ENCODE peak calls at places on chromosomes 13 and 19, in five cellular contexts. B is A549, Q is GM23338, Y is K562, D is HepG2. T is an unnamed sample.

GRCh38 chr13:23129329-23129728 is 51.5 kb upstream of the SGCG start:
- DNase-seq in Y (no peak), D (no peak), Q (no peak), B (no peak), T (no peak)

GRCh38 chr19:58519087-58519354 is 589 bp downstream of the ZBTB45 start:
- DNase-seq in Y (peak; percentile 81), D (peak; percentile 73), B (peak; percentile 85), Q (peak; percentile 92), T (no peak)

GRCh38 chr19:39157275-39157996 is 31.9 kb downstream of the PAK4 start:
- DNase-seq in D (peak; percentile 27), Y (no peak), B (no peak), Q (no peak), T (no peak)

GRCh38 chr19:35429698-35430097 is 18.4 kb upstream of the FFAR2 start:
- DNase-seq in Y (no peak), D (no peak), Q (no peak), B (no peak), T (no peak)

GRCh38 chr19:30799854-30800755 is 427.9 kb downstream of the ZNF536 start:
- DNase-seq in Y (peak; percentile 75), B (peak; percentile 38), Q (peak; percentile 81), D (peak; percentile 3), T (no peak)

GRCh38 chr19:38877781-38878574 is at the start of gene RINL:
- DNase-seq in B (no peak), D (no peak), Q (peak; percentile 43), Y (peak; percentile 55), T (no peak)

GRCh38 chr19:13850910-13851753 is 25.8 kb upstream of the NANOS3 start:
- DNase-seq in Y (peak; percentile 70), D (peak; percentile 91), Q (no peak), B (peak; percentile 95), T (no peak)

GRCh38 chr13:51794959-51795358 is 9.0 kb downstream of the DHRS12 start:
- DNase-seq in Q (no peak), D (no peak), Y (no peak), B (no peak), T (no peak)

GRCh38 chr13:44815507-44816074 is 173.7 kb downstream of the NUFIP1 start:
- DNase-seq in Q (peak; percentile 62), Y (no peak), D (peak; percentile 92), B (peak; percentile 87), T (no peak)

GRCh38 chr13:59459972-59460371 is 703.8 kb downstream of the DIAPH3 start:
- DNase-seq in Q (no peak), B (no peak), Y (no peak), D (no peak), T (no peak)

GRCh38 chr19:49556412-49557398 is 23.7 kb downstream of the NOSIP start:
- DNase-seq in D (no peak), Q (peak; percentile 94), B (no peak), Y (no peak), T (no peak)

GRCh38 chr13:104105418-104106355 is 1039.5 kb upstream of the SLC10A2 start:
- DNase-seq in D (no peak), Q (no peak), Y (no peak), B (no peak), T (no peak)

GRCh38 chr13:29059837-29060236 is 239.7 kb downstream of the MTUS2 start:
- DNase-seq in B (no peak), Y (no peak), Q (no peak), D (no peak), T (no peak)

GRCh38 chr19:11339254-11340098 is at the start of gene RAB3D:
- DNase-seq in D (peak; percentile 71), Y (peak; percentile 97), B (peak; percentile 85), Q (peak; percentile 98), T (peak; percentile 50)

GRCh38 chr13:90591260-90591926 is 756.1 kb upstream of the MIR17HG start:
- DNase-seq in D (no peak), Q (peak; percentile 3), B (no peak), Y (no peak), T (no peak)

GRCh38 chr19:38351865-38352395 is 16.3 kb downstream of the CATSPERG start:
- DNase-seq in B (no peak), Y (no peak), Q (no peak), D (no peak), T (no peak)

GRCh38 chr19:19524053-19524452 is 4.7 kb upstream of the YJEFN3 start:
- DNase-seq in B (no peak), D (no peak), Q (no peak), Y (no peak), T (no peak)

GRCh38 chr19:30350995-30351394 is 21.2 kb upstream of the ZNF536 start:
- DNase-seq in B (no peak), Q (no peak), Y (no peak), D (no peak), T (no peak)

GRCh38 chr19:55091955-55092354 is 16.3 kb downstream of the EPS8L1 start:
- DNase-seq in D (no peak), B (no peak), Q (peak; percentile 92), Y (peak; percentile 67), T (no peak)

GRCh38 chr13:43041368-43041921 is 18.1 kb downstream of the DNAJC15 start:
- DNase-seq in D (no peak), B (no peak), Q (no peak), Y (no peak), T (no peak)

GRCh38 chr19:54969647-54970046 is 3.5 kb downstream of the NLRP2 start:
- DNase-seq in B (no peak), D (no peak), Q (no peak), Y (no peak), T (no peak)

GRCh38 chr13:65971541-65971940 is 1258.6 kb downstream of the PCDH9 start:
- DNase-seq in B (no peak), D (no peak), Y (no peak), Q (peak; percentile 25), T (no peak)

GRCh38 chr13:61413572-61413971 is 2.1 kb downstream of the PCDH20 start:
- DNase-seq in Q (peak; percentile 33), B (no peak), Y (no peak), D (no peak), T (no peak)

GRCh38 chr19:11338164-11338563 is 1.3 kb downstream of the RAB3D start:
- DNase-seq in Q (no peak), B (no peak), D (no peak), Y (no peak), T (no peak)

GRCh38 chr19:46717716-46718143 is 816 bp upstream of the PRKD2 start:
- DNase-seq in B (no peak), D (no peak), Q (no peak), Y (no peak), T (no peak)

GRCh38 chr13:20492641-20493040 is 33.0 kb downstream of the CRYL1 start:
- DNase-seq in Y (peak; percentile 35), D (peak; percentile 46), B (peak; percentile 52), Q (peak; percentile 62), T (no peak)

GRCh38 chr13:47680752-47681151 is 320.3 kb downstream of the SUCLA2 start:
- DNase-seq in Y (no peak), B (no peak), D (no peak), Q (no peak), T (no peak)

GRCh38 chr13:47678201-47678963 is 322.7 kb downstream of the SUCLA2 start:
- DNase-seq in Q (no peak), B (no peak), D (no peak), Y (no peak), T (no peak)

GRCh38 chr13:47675871-47676270 is 325.2 kb downstream of the SUCLA2 start:
- DNase-seq in D (no peak), Y (no peak), B (no peak), Q (no peak), T (no peak)

DNA sequence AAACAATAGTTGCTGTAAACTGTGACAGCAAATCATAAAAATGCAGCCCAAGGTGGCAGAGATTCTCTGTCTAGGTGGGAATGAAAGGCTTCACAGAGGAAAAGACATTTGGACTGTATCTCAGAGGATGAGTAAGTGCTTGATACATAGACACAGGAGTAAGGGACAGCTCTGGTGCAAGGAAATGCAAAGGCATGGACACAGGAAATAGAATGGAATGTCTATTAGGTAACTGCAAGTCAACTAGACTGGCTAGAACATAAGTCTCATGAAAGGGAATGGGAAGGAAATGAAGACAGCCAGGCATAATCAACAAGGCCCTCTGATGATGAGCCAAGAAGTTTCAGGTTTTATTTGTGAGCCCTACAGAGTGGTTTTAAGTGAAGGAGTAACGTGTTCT is 321.7 kb downstream of the SUCLA2 start:
- DNase-seq in B (no peak), Y (no peak), Q (no peak), D (no peak), T (no peak)
- TF ChIP-seq JUNB in B (no peak), Y (no peak), Q (no peak), D (no peak), T (no peak)

DNA sequence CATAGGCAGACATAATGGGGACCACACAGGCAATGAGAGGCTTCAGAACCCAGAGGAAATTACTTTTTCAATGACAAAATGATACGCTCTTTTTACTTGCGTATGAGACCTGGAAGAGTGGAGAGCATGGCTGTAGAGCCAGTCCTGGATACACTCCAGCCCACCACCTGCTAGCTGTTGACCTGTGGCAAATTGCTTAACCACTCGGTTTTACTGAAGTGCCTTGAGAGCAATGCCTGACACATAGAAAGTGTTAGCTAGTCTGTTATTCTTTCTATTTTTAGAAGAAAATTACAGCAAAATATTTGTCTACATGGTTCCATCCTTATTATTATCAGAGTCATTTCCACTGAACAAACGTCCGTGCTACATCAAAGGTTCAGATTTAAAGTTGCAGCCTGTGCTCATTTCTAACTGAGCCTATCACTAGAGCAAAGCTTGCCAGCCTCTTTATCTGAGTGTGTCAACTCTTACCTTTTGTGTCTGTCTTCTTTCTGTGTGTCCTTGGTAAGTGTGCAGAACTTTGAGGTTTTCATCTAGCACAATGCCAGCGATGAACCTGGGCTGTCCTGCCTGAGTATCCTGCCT is 9.6 kb upstream of the GPR183 start:
- DNase-seq in D (no peak), Y (no peak), Q (no peak), B (no peak), T (no peak)
- TF ChIP-seq JUNB in D (no peak), Y (no peak), Q (no peak), B (no peak), T (no peak)

GRCh38 chr19:43471091-43471490 is 5.7 kb upstream of the LYPD3 start:
- DNase-seq in Q (no peak), D (no peak), B (no peak), Y (no peak), T (no peak)

GRCh38 chr19:43467730-43468129 is 2.3 kb upstream of the LYPD3 start:
- DNase-seq in D (peak; percentile 18), B (no peak), Y (no peak), Q (no peak), T (no peak)

GRCh38 chr19:43468354-43469159 is 3.1 kb upstream of the LYPD3 start:
- DNase-seq in B (no peak), Y (no peak), D (no peak), Q (no peak), T (no peak)

GRCh38 chr19:43469160-43469480 is 3.7 kb upstream of the LYPD3 start:
- DNase-seq in Y (no peak), D (peak; percentile 46), B (no peak), Q (no peak), T (no peak)

GRCh38 chr19:43470288-43470687 is 4.9 kb upstream of the LYPD3 start:
- DNase-seq in D (no peak), Q (peak; percentile 29), Y (no peak), B (no peak), T (no peak)
- TF ChIP-seq JUNB in D (no peak), Q (no peak), Y (no peak), B (no peak), T (no peak)

GRCh38 chr19:44002212-44002565 is 568 bp upstream of the ZNF230 start:
- DNase-seq in Y (peak; percentile 17), Q (no peak), D (no peak), B (no peak), T (no peak)
- TF ChIP-seq JUNB in Y (no peak), Q (no peak), D (no peak), B (no peak), T (no peak)

T was measured in GM12878.